ENCODE peak calls at places on chromosomes 11 and 22, in nine cellular contexts. A is fibroblast of lung; U is prostate gland; N is colonic mucosa; Z is CD4-positive, CD25-positive, alpha-beta regulatory T cell; I is keratinocyte; O is vagina; P is WERI-Rb-1; Y is neuronal stem cell. G is an unnamed sample.

GRCh38 chr11:76185931-76186401 is 20.3 kb downstream of the WNT11 start:
- DNase-seq in Y (no peak), A (peak; percentile 63), P (peak; percentile 92), I (no peak), Z (no peak), U (no peak), N (peak; percentile 23), O (no peak), G (no peak)

GRCh38 chr11:43492701-43493100 is 134.0 kb downstream of the TTC17 start:
- DNase-seq in Z (no peak), N (no peak), A (no peak), P (no peak), Y (no peak), O (no peak), I (no peak), U (no peak), G (no peak)

GRCh38 chr22:24097961-24098391 is 83.3 kb upstream of the SUSD2 start:
- DNase-seq in A (no peak), Z (no peak), Y (no peak), O (no peak), N (no peak), P (no peak), U (no peak), I (no peak), G (no peak)

GRCh38 chr11:6209801-6210200 is 4.4 kb downstream of the C11orf42 start:
- DNase-seq in Z (no peak), U (no peak), Y (no peak), A (no peak), N (no peak), I (no peak), O (no peak), P (no peak), G (no peak)

GRCh38 chr22:49503321-49503720 is 324.4 kb downstream of the BRD1 start:
- DNase-seq in Y (no peak), A (no peak), Z (no peak), P (no peak), U (no peak), N (no peak), I (no peak), O (no peak), G (no peak)

GRCh38 chr11:94185387-94186084 is 56.9 kb downstream of the PANX1 start:
- DNase-seq in U (no peak), N (no peak), Y (no peak), O (no peak), Z (no peak), A (peak; percentile 49), I (no peak), P (no peak), G (no peak)

GRCh38 chr11:44065161-44065571 is 904 bp upstream of the ACCS start:
- DNase-seq in U (no peak), P (no peak), Z (peak; percentile 9), N (no peak), I (no peak), O (peak; percentile 64), A (no peak), Y (no peak), G (no peak)

GRCh38 chr22:38455530-38456271 is 702 bp upstream of the KCNJ4 start:
- DNase-seq in O (no peak), U (no peak), P (peak; percentile 48), Y (peak; percentile 73), Z (no peak), N (no peak), A (peak; percentile 39), I (no peak), G (peak; percentile 69)

GRCh38 chr22:37589607-37590006 is 9.7 kb upstream of the LGALS2 start:
- DNase-seq in U (no peak), A (no peak), P (no peak), Z (no peak), O (no peak), Y (no peak), I (no peak), N (no peak), G (no peak)

GRCh38 chr11:15845261-15845660 is 511.1 kb downstream of the SOX6 start:
- DNase-seq in P (peak; percentile 24), Y (peak; percentile 82), O (no peak), I (no peak), A (no peak), Z (no peak), N (no peak), U (no peak), G (no peak)

GRCh38 chr22:50010676-50011446 is 1.7 kb downstream of the IL17REL start:
- DNase-seq in O (no peak), A (no peak), N (no peak), Y (no peak), Z (no peak), P (no peak), I (no peak), U (no peak), G (no peak)

GRCh38 chr11:76794371-76795284 is 11.5 kb downstream of the TSKU start:
- DNase-seq in Z (no peak), P (no peak), U (no peak), O (no peak), Y (no peak), N (no peak), I (no peak), A (no peak), G (no peak)

GRCh38 chr11:59011672-59012071 is 72.4 kb downstream of the GLYATL1 start:
- DNase-seq in P (no peak), O (no peak), U (no peak), N (no peak), I (no peak), Z (no peak), A (no peak), Y (peak; percentile 47), G (peak; percentile 9)

GRCh38 chr11:119306373-119306890 is 10.5 kb downstream of the MCAM start:
- DNase-seq in U (no peak), Z (peak; percentile 50), Y (no peak), I (no peak), A (peak; percentile 27), N (no peak), O (no peak), P (no peak), G (no peak)
- H3K27ac ChIP-seq in U (peak overlapping the region; percentile 5), Z (peak overlapping the region; percentile 42), Y (peak overlapping the region; percentile 25), I (no peak overlapping the region), A (peak overlapping the region; percentile 29), N (no peak overlapping the region), O (peak overlapping the region; percentile 63), P (no peak overlapping the region), G (peak overlapping the region; percentile 21)

GRCh38 chr11:49952091-49952490 is at the start of gene OR4C13:
- DNase-seq in U (no peak), Z (no peak), A (no peak), Y (no peak), I (no peak), P (no peak), N (no peak), O (no peak), G (no peak)
- H3K9me3 ChIP-seq in U (no peaks in the 10 kb centered on the region), Z (no peaks in the 10 kb centered on the region), A (no peaks in the 10 kb centered on the region), Y (peaks cover 2% of the 10 kb centered on the region), I (no peaks in the 10 kb centered on the region), P (no peaks in the 10 kb centered on the region), N (no peaks in the 10 kb centered on the region), O (no peaks in the 10 kb centered on the region), G (peaks cover 36% of the 10 kb centered on the region)

GRCh38 chr22:27204817-27205216 is 547.4 kb downstream of the MIAT start:
- DNase-seq in U (no peak), A (no peak), Z (no peak), P (no peak), I (no peak), O (no peak), N (no peak), Y (no peak), G (no peak)

GRCh38 chr22:27203276-27203660 is 545.9 kb downstream of the MIAT start:
- DNase-seq in P (no peak), N (no peak), Z (no peak), A (no peak), I (no peak), Y (no peak), U (no peak), O (no peak), G (no peak)

GRCh38 chr22:27206001-27206746 is 548.8 kb downstream of the MIAT start:
- DNase-seq in Z (no peak), A (peak; percentile 11), P (no peak), I (no peak), Y (no peak), U (no peak), N (no peak), O (no peak), G (no peak)

GRCh38 chr22:27206747-27207133 is 549.4 kb downstream of the MIAT start:
- DNase-seq in Z (no peak), Y (no peak), I (peak; percentile 75), O (no peak), N (no peak), A (no peak), P (no peak), U (no peak), G (no peak)

DNA sequence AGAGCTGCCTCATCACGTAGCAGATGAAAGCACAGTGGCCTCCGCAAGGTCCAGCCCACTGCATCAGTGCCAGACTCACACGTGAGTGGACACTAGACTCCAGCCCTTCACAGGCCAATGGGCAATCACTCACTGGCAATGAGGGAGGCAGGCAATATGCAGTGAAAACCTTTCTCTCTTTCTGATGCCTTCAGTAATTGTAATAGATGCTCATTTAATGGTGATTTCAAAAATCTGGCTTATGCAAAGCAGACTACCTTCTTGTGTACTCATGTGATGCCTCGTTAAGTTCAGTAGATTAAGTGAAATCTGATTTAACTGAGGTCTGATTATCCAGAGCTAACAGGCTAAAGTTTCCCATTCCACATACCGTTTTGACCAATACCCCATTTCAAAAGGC is 546.9 kb downstream of the MIAT start:
- DNase-seq in A (no peak), I (no peak), Y (no peak), Z (no peak), P (no peak), U (no peak), N (no peak), O (no peak), G (no peak)
- H3K27ac ChIP-seq in A (no peak overlapping the region), I (no peak overlapping the region), Y (peak overlapping the region; percentile 7), Z (no peak overlapping the region), P (no peak overlapping the region), U (no peak overlapping the region), N (no peak overlapping the region), O (no peak overlapping the region), G (no peak overlapping the region)

GRCh38 chr11:23769214-23769613 is 727.6 kb upstream of the LUZP2 start:
- DNase-seq in U (no peak), Y (no peak), A (no peak), O (no peak), I (no peak), N (no peak), P (no peak), Z (no peak), G (no peak)

GRCh38 chr11:23767576-23767975 is 729.3 kb upstream of the LUZP2 start:
- DNase-seq in Y (no peak), O (no peak), N (no peak), U (no peak), I (no peak), Z (no peak), A (no peak), P (no peak), G (no peak)

GRCh38 chr11:23772081-23772480 is 724.8 kb upstream of the LUZP2 start:
- DNase-seq in I (no peak), U (no peak), Z (no peak), O (no peak), A (peak; percentile 72), Y (no peak), N (no peak), P (no peak), G (no peak)
- H3K9me3 ChIP-seq in I (no peaks in the 10 kb centered on the region), U (no peaks in the 10 kb centered on the region), Z (peaks cover 3% of the 10 kb centered on the region), O (peaks cover 3% of the 10 kb centered on the region), A (no peaks in the 10 kb centered on the region), Y (peaks cover 2% of the 10 kb centered on the region), N (no peaks in the 10 kb centered on the region), P (peaks cover 4% of the 10 kb centered on the region), G (peaks cover 11% of the 10 kb centered on the region)

G was measured in A673.